ENCODE peak calls at places on chromosomes 3 and 15, in seven cellular contexts. N is iPS-NIHi11; B is suprapubic skin; O is H7; K is naive thymus-derived CD8-positive, alpha-beta T cell; G is CD8-positive, alpha-beta memory T cell; J is activated CD8-positive, alpha-beta memory T cell treated with anti-CD3 and anti-CD28 coated beads, Interleukin-2, amount 50 U/mL, for 4 hours. A is an unnamed sample.

GRCh38 chr3:149473314-149473990 is 1.0 kb upstream of the TM4SF4 start:
- DNase-seq in G (no peak), J (no peak), K (no peak), N (peak), B (no peak), O (no peak), A (no peak)

GRCh38 chr15:68994981-68995753 is 19.3 kb upstream of the NOX5 start:
- DNase-seq in O (no peak), G (no peak), B (peak), J (no peak), K (no peak), N (no peak), A (no peak)

GRCh38 chr3:73431136-73431933 is 193.4 kb downstream of the PDZRN3 start:
- DNase-seq in K (no peak), G (no peak), B (no peak), J (no peak), N (no peak), O (no peak), A (peak)

GRCh38 chr3:59773970-59774369 is 724.1 kb upstream of the CFAP20DC start:
- DNase-seq in J (no peak), G (no peak), N (no peak), O (no peak), B (no peak), K (no peak), A (no peak)

GRCh38 chr3:45599424-45599886 is 4.9 kb downstream of the LIMD1 start:
- DNase-seq in B (no peak), O (no peak), N (no peak), G (no peak), J (no peak), K (no peak), A (no peak)

GRCh38 chr15:58285921-58286278 is 145.9 kb upstream of the LIPC start:
- DNase-seq in O (no peak), G (no peak), N (no peak), J (no peak), K (no peak), B (no peak), A (no peak)

GRCh38 chr15:38885001-38885400 is 320.4 kb upstream of the RASGRP1 start:
- DNase-seq in G (no peak), J (no peak), N (no peak), K (no peak), O (no peak), B (no peak), A (no peak)

GRCh38 chr3:18424862-18425640 is at the start of gene SATB1:
- DNase-seq in K (peak), B (peak), O (peak), J (peak), N (peak), G (peak), A (peak)

GRCh38 chr3:72338082-72338941 is 509.9 kb downstream of the SHQ1 start:
- DNase-seq in O (no peak), N (no peak), G (no peak), B (peak), J (peak), K (no peak), A (no peak)

GRCh38 chr15:58918239-58918638 is 15.2 kb downstream of the SLTM start:
- DNase-seq in G (no peak), K (no peak), J (no peak), O (no peak), B (no peak), N (no peak), A (no peak)

GRCh38 chr3:112776836-112777235 is 69.8 kb downstream of the CD200R1L start:
- DNase-seq in O (no peak), K (no peak), J (no peak), G (no peak), N (no peak), B (no peak), A (no peak)

GRCh38 chr3:58434990-58435389 is 1.4 kb upstream of the PDHB start:
- DNase-seq in K (no peak), O (peak), B (no peak), N (peak), J (no peak), G (no peak), A (peak)

GRCh38 chr3:69715204-69715603 is 24.1 kb upstream of the MITF start:
- DNase-seq in O (no peak), N (no peak), G (no peak), J (no peak), K (no peak), B (no peak), A (no peak)

GRCh38 chr3:129708328-129708861 is 101.9 kb upstream of the PLXND1 start:
- DNase-seq in G (no peak), J (no peak), O (no peak), B (no peak), N (no peak), K (no peak), A (no peak)

GRCh38 chr3:23664459-23664858 is 141.3 kb upstream of the UBE2E1 start:
- DNase-seq in N (no peak), K (no peak), B (no peak), O (no peak), G (no peak), J (no peak), A (no peak)

GRCh38 chr15:64191971-64192830 is 29.4 kb upstream of the PPIB start:
- DNase-seq in N (no peak), O (no peak), J (no peak), G (no peak), B (no peak), K (no peak), A (peak)